ENCODE peak calls at places on chromosome 16, in ten cellular contexts. One of them, this sample, is unnamed.

GRCh38 chr16:19118938-19119431 is 5.2 kb downstream of the ITPRIPL2 start:
- DNase-seq in mucosa of descending colon: no peak
- DNase-seq in MM.1S: no peak
- DNase-seq in B cell: no peak
- DNase-seq in GM13977: no peak
- DNase-seq in glutamatergic neuron: no peak
- DNase-seq in thoracic aorta: no peak
- DNase-seq in cardiac muscle cell: peak
- DNase-seq in uterus: peak
- DNase-seq in colonic mucosa: no peak
- DNase-seq in this sample: no peak

GRCh38 chr16:66437391-66437945 is 10.4 kb downstream of the BEAN1 start:
- DNase-seq in colonic mucosa: no peak
- DNase-seq in thoracic aorta: no peak
- DNase-seq in B cell: no peak
- DNase-seq in glutamatergic neuron: no peak
- DNase-seq in MM.1S: no peak
- DNase-seq in GM13977: no peak
- DNase-seq in uterus: no peak
- DNase-seq in mucosa of descending colon: no peak
- DNase-seq in cardiac muscle cell: no peak
- DNase-seq in this sample: no peak

GRCh38 chr16:792221-792995 is 4.0 kb downstream of the CHTF18 start:
- DNase-seq in MM.1S: peak
- DNase-seq in cardiac muscle cell: no peak
- DNase-seq in GM13977: no peak
- DNase-seq in thoracic aorta: no peak
- DNase-seq in colonic mucosa: no peak
- DNase-seq in B cell: no peak
- DNase-seq in mucosa of descending colon: no peak
- DNase-seq in glutamatergic neuron: no peak
- DNase-seq in uterus: no peak
- DNase-seq in this sample: no peak

GRCh38 chr16:86505899-86506864 is 4.1 kb upstream of the FOXF1 start:
- DNase-seq in colonic mucosa: no peak
- DNase-seq in B cell: no peak
- DNase-seq in cardiac muscle cell: no peak
- DNase-seq in thoracic aorta: no peak
- DNase-seq in GM13977: no peak
- DNase-seq in mucosa of descending colon: no peak
- DNase-seq in glutamatergic neuron: no peak
- DNase-seq in MM.1S: no peak
- DNase-seq in uterus: no peak
- DNase-seq in this sample: no peak

GRCh38 chr16:2082171-2082982 is 34.6 kb downstream of the TSC2 start:
- DNase-seq in glutamatergic neuron: no peak
- DNase-seq in cardiac muscle cell: peak
- DNase-seq in thoracic aorta: no peak
- DNase-seq in colonic mucosa: peak
- DNase-seq in MM.1S: no peak
- DNase-seq in mucosa of descending colon: peak
- DNase-seq in uterus: peak
- DNase-seq in GM13977: no peak
- DNase-seq in B cell: no peak
- DNase-seq in this sample: no peak

GRCh38 chr16:28260193-28260592 is 32.1 kb upstream of the SBK1 start:
- DNase-seq in MM.1S: no peak
- DNase-seq in thoracic aorta: no peak
- DNase-seq in GM13977: no peak
- DNase-seq in colonic mucosa: no peak
- DNase-seq in B cell: no peak
- DNase-seq in glutamatergic neuron: no peak
- DNase-seq in cardiac muscle cell: peak
- DNase-seq in mucosa of descending colon: no peak
- DNase-seq in uterus: no peak
- DNase-seq in this sample: no peak

GRCh38 chr16:3625911-3626732 is 14.7 kb upstream of the SLX4 start:
- DNase-seq in mucosa of descending colon: no peak
- DNase-seq in B cell: no peak
- DNase-seq in uterus: no peak
- DNase-seq in GM13977: no peak
- DNase-seq in cardiac muscle cell: peak
- DNase-seq in glutamatergic neuron: no peak
- DNase-seq in thoracic aorta: no peak
- DNase-seq in MM.1S: peak
- DNase-seq in colonic mucosa: no peak
- DNase-seq in this sample: no peak

GRCh38 chr16:6144441-6144840 is 1046.8 kb upstream of the EEF2KMT start:
- DNase-seq in GM13977: no peak
- DNase-seq in uterus: no peak
- DNase-seq in mucosa of descending colon: no peak
- DNase-seq in thoracic aorta: no peak
- DNase-seq in B cell: no peak
- DNase-seq in colonic mucosa: no peak
- DNase-seq in glutamatergic neuron: no peak
- DNase-seq in MM.1S: no peak
- DNase-seq in cardiac muscle cell: no peak
- DNase-seq in this sample: no peak

GRCh38 chr16:27333104-27333503 is 19.3 kb downstream of the IL4R start:
- DNase-seq in cardiac muscle cell: no peak
- DNase-seq in uterus: no peak
- DNase-seq in mucosa of descending colon: no peak
- DNase-seq in thoracic aorta: no peak
- DNase-seq in MM.1S: no peak
- DNase-seq in colonic mucosa: no peak
- DNase-seq in glutamatergic neuron: no peak
- DNase-seq in B cell: no peak
- DNase-seq in GM13977: no peak
- DNase-seq in this sample: no peak

GRCh38 chr16:74606521-74607309 is at the start of gene GLG1:
- DNase-seq in cardiac muscle cell: peak
- DNase-seq in B cell: peak
- DNase-seq in glutamatergic neuron: peak
- DNase-seq in mucosa of descending colon: peak
- DNase-seq in GM13977: peak
- DNase-seq in MM.1S: peak
- DNase-seq in uterus: peak
- DNase-seq in thoracic aorta: peak
- DNase-seq in colonic mucosa: peak
- DNase-seq in this sample: peak

DNA sequence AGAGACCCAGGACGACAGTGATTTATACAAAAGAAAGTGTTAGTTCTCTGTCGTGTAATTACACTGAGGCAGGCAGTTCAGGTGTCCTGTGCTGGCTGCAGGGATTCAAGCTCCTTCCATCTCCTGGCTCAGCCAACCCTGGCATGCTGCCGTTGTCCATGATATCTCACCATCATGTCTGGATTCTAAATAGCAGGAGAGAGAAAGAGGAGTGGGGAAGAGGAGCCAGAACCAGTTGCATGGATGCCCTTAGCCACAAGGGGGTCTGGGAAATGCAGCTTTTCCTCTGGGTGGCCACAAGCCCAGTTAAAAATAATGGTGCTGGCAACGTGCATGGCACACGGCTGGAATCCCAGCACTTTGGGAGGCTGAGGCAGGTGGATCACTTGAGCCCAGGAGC is 9.7 kb downstream of the C16orf54 start:
- DNase-seq in cardiac muscle cell: peak
- DNase-seq in glutamatergic neuron: no peak
- DNase-seq in mucosa of descending colon: no peak
- DNase-seq in thoracic aorta: no peak
- DNase-seq in GM13977: no peak
- DNase-seq in B cell: no peak
- DNase-seq in uterus: no peak
- DNase-seq in colonic mucosa: no peak
- DNase-seq in MM.1S: no peak
- DNase-seq in this sample: no peak
- TF ChIP-seq CTCF in cardiac muscle cell: peak
- TF ChIP-seq CTCF in glutamatergic neuron: no peak
- TF ChIP-seq CTCF in mucosa of descending colon: no peak
- TF ChIP-seq CTCF in thoracic aorta: no peak
- TF ChIP-seq CTCF in GM13977: no peak
- TF ChIP-seq CTCF in B cell: no peak
- TF ChIP-seq CTCF in uterus: no peak
- TF ChIP-seq CTCF in colonic mucosa: no peak
- TF ChIP-seq CTCF in MM.1S: no peak
- TF ChIP-seq CTCF in this sample: no peak

GRCh38 chr16:46632778-46633733 is 11.9 kb upstream of the SHCBP1 start:
- DNase-seq in MM.1S: no peak
- DNase-seq in cardiac muscle cell: no peak
- DNase-seq in thoracic aorta: no peak
- DNase-seq in colonic mucosa: no peak
- DNase-seq in GM13977: no peak
- DNase-seq in B cell: no peak
- DNase-seq in mucosa of descending colon: no peak
- DNase-seq in glutamatergic neuron: no peak
- DNase-seq in uterus: no peak
- DNase-seq in this sample: no peak
- TF ChIP-seq CTCF in MM.1S: no peak
- TF ChIP-seq CTCF in cardiac muscle cell: no peak
- TF ChIP-seq CTCF in thoracic aorta: no peak
- TF ChIP-seq CTCF in colonic mucosa: no peak
- TF ChIP-seq CTCF in GM13977: no peak
- TF ChIP-seq CTCF in B cell: no peak
- TF ChIP-seq CTCF in mucosa of descending colon: no peak
- TF ChIP-seq CTCF in glutamatergic neuron: no peak
- TF ChIP-seq CTCF in uterus: no peak
- TF ChIP-seq CTCF in this sample: no peak

GRCh38 chr16:54210437-54211081 is 76.0 kb downstream of the IRX3 start:
- DNase-seq in B cell: no peak
- DNase-seq in cardiac muscle cell: no peak
- DNase-seq in MM.1S: no peak
- DNase-seq in GM13977: no peak
- DNase-seq in colonic mucosa: no peak
- DNase-seq in thoracic aorta: no peak
- DNase-seq in uterus: no peak
- DNase-seq in glutamatergic neuron: no peak
- DNase-seq in mucosa of descending colon: no peak
- DNase-seq in this sample: no peak
- TF ChIP-seq CTCF in B cell: no peak
- TF ChIP-seq CTCF in cardiac muscle cell: no peak
- TF ChIP-seq CTCF in MM.1S: no peak
- TF ChIP-seq CTCF in GM13977: no peak
- TF ChIP-seq CTCF in colonic mucosa: no peak
- TF ChIP-seq CTCF in thoracic aorta: no peak
- TF ChIP-seq CTCF in uterus: no peak
- TF ChIP-seq CTCF in glutamatergic neuron: no peak
- TF ChIP-seq CTCF in mucosa of descending colon: no peak
- TF ChIP-seq CTCF in this sample: no peak

DNA sequence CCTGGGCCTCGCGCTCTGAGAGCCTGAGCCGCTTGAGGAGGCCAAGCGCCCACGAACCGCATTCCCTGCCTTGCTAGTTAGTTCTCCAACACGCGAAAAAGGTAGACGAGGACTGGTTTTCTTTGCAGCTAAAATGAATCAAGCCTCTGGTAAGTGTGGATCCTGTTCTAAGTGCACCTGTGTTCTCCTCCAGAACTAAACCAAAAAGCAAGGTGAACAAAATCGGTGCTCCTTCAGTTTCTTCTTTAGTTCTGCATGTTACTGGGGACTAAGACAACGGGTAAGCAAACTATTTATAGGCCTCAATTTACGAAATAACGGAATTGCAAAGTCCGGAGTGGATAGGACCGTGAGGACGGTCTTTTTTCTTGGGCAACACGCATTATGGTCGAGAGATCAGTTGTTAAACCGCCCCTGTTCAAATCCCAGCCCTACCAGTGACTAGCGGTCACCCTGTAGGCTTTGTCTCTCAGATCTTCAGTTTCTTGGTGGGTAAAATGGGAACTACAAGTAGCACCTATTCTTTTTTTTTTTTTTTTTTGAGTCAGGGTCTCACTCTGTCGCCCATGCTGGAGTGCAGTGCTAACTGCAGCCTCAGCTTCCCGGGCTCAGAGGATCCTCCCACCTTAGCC is 993 bp upstream of the ANKRD11 start:
- DNase-seq in cardiac muscle cell: peak
- DNase-seq in B cell: no peak
- DNase-seq in GM13977: no peak
- DNase-seq in uterus: no peak
- DNase-seq in colonic mucosa: no peak
- DNase-seq in thoracic aorta: no peak
- DNase-seq in mucosa of descending colon: no peak
- DNase-seq in glutamatergic neuron: no peak
- DNase-seq in MM.1S: no peak
- DNase-seq in this sample: peak
- TF ChIP-seq CTCF in cardiac muscle cell: peak
- TF ChIP-seq CTCF in B cell: peak
- TF ChIP-seq CTCF in GM13977: no peak
- TF ChIP-seq CTCF in uterus: no peak
- TF ChIP-seq CTCF in colonic mucosa: no peak
- TF ChIP-seq CTCF in thoracic aorta: peak
- TF ChIP-seq CTCF in mucosa of descending colon: no peak
- TF ChIP-seq CTCF in glutamatergic neuron: peak
- TF ChIP-seq CTCF in MM.1S: no peak
- TF ChIP-seq CTCF in this sample: no peak

GRCh38 chr16:80938035-80938927 is 68.4 kb downstream of the CMC2 start:
- DNase-seq in thoracic aorta: peak
- DNase-seq in cardiac muscle cell: peak
- DNase-seq in glutamatergic neuron: no peak
- DNase-seq in colonic mucosa: no peak
- DNase-seq in MM.1S: no peak
- DNase-seq in B cell: no peak
- DNase-seq in mucosa of descending colon: no peak
- DNase-seq in uterus: peak
- DNase-seq in GM13977: no peak
- DNase-seq in this sample: no peak
- TF ChIP-seq CTCF in thoracic aorta: no peak
- TF ChIP-seq CTCF in cardiac muscle cell: peak
- TF ChIP-seq CTCF in glutamatergic neuron: no peak
- TF ChIP-seq CTCF in colonic mucosa: no peak
- TF ChIP-seq CTCF in MM.1S: no peak
- TF ChIP-seq CTCF in B cell: no peak
- TF ChIP-seq CTCF in mucosa of descending colon: no peak
- TF ChIP-seq CTCF in uterus: no peak
- TF ChIP-seq CTCF in GM13977: no peak
- TF ChIP-seq CTCF in this sample: no peak

This sample was measured in GM13976.